ENCODE peak calls at places on chromosomes 3 and 15, in nine cellular contexts. L is stimulated activated CD8-positive, alpha-beta memory T cell treated with anti-CD3 and anti-CD28 coated beads, Interleukin-15, amount 100 ng/mL, for 48 hours; R is EL; J is nucleus accumbens; U is endothelial cell; X is B cell; E is retina; D is H1; W is activated T-cell treated with anti-CD3 and anti-CD28 coated beads, Interleukin-2, amount 50 U/mL, for 48 hours. M is an unnamed sample.

GRCh38 chr3:16248556-16248955 is 16.2 kb downstream of the DPH3 start:
- DNase-seq in U (no peak), R (no peak), E (no peak), W (no peak), L (no peak), X (no peak), D (no peak), J (no peak), M (no peak)

GRCh38 chr3:122510878-122511481 is 3.8 kb downstream of the KPNA1 start:
- DNase-seq in U (no peak), W (no peak), L (no peak), D (no peak), J (no peak), E (no peak), X (no peak), R (no peak), M (no peak)

GRCh38 chr15:39447431-39447830 is 133.4 kb upstream of the THBS1 start:
- DNase-seq in X (no peak), U (no peak), D (no peak), J (no peak), R (no peak), W (no peak), L (no peak), E (peak; percentile 45), M (no peak)

GRCh38 chr3:129651316-129652202 is 45.1 kb upstream of the PLXND1 start:
- DNase-seq in L (no peak), E (no peak), U (no peak), J (peak; percentile 26), W (no peak), R (peak; percentile 95), X (no peak), D (no peak), M (no peak)

GRCh38 chr3:194384569-194385001 is 14.5 kb downstream of the GP5 start:
- DNase-seq in R (no peak), W (no peak), D (peak; percentile 34), L (no peak), E (no peak), U (no peak), X (no peak), J (no peak), M (no peak)

GRCh38 chr3:134640872-134641470 is 9.9 kb downstream of the KY start:
- DNase-seq in D (peak; percentile 57), E (peak; percentile 68), W (no peak), L (no peak), R (peak; percentile 36), U (peak; percentile 49), J (no peak), X (peak; percentile 4), M (no peak)

GRCh38 chr3:7787871-7788828 is 713.5 kb upstream of the LMCD1 start:
- DNase-seq in W (no peak), X (no peak), R (no peak), D (no peak), U (no peak), L (no peak), E (no peak), J (no peak), M (no peak)

GRCh38 chr3:17422636-17423035 is 319.8 kb downstream of the TBC1D5 start:
- DNase-seq in J (no peak), D (no peak), L (no peak), X (no peak), U (no peak), R (no peak), E (no peak), W (no peak), M (no peak)

GRCh38 chr3:189982299-189982945 is 138.3 kb downstream of the P3H2 start:
- DNase-seq in W (no peak), J (no peak), E (no peak), R (no peak), U (no peak), X (no peak), D (no peak), L (no peak), M (no peak)

GRCh38 chr15:31867536-31868442 is 162.5 kb upstream of the CHRNA7 start:
- DNase-seq in L (peak; percentile 29), U (peak; percentile 73), J (peak; percentile 54), W (peak; percentile 51), E (peak; percentile 58), X (peak; percentile 70), D (peak; percentile 79), R (peak; percentile 41), M (peak; percentile 7)

GRCh38 chr3:58059349-58060321 is 51.4 kb downstream of the FLNB start:
- DNase-seq in D (no peak), W (no peak), X (no peak), U (no peak), E (no peak), J (no peak), L (no peak), R (peak; percentile 95), M (no peak)

GRCh38 chr15:100726070-100726420 is 123.7 kb downstream of the ASB7 start:
- DNase-seq in X (no peak), E (no peak), W (no peak), R (no peak), U (no peak), D (peak; percentile 11), L (no peak), J (no peak), M (no peak)

GRCh38 chr3:9399746-9400145 is 2.3 kb downstream of the SETD5 start:
- DNase-seq in E (peak; percentile 72), W (no peak), L (no peak), D (no peak), J (peak; percentile 64), X (no peak), R (peak; percentile 91), U (peak; percentile 60), M (peak; percentile 75)

GRCh38 chr15:70701891-70702568 is 61.3 kb downstream of the UACA start:
- DNase-seq in W (no peak), U (no peak), L (no peak), R (peak; percentile 63), J (no peak), E (peak; percentile 65), D (no peak), X (no peak), M (no peak)

GRCh38 chr3:24480497-24480896 is 14.2 kb downstream of the THRB start:
- DNase-seq in D (no peak), L (no peak), U (no peak), E (no peak), J (no peak), X (no peak), R (no peak), W (no peak), M (no peak)

GRCh38 chr3:48434591-48435222 is 4.8 kb upstream of the PLXNB1 start:
- DNase-seq in R (no peak), U (no peak), D (no peak), E (no peak), W (no peak), X (no peak), J (no peak), L (no peak), M (no peak)

GRCh38 chr3:39191773-39192172 is 622 bp downstream of the XIRP1 start:
- DNase-seq in L (no peak), R (no peak), U (no peak), D (no peak), E (no peak), J (no peak), W (no peak), X (no peak), M (no peak)

GRCh38 chr3:48561045-48561736 is 2.4 kb downstream of the UCN2 start:
- DNase-seq in R (peak; percentile 79), J (peak; percentile 48), W (no peak), E (peak; percentile 68), U (peak; percentile 64), L (no peak), X (no peak), D (peak; percentile 86), M (peak; percentile 40)

GRCh38 chr3:11588755-11589154 is 55.0 kb downstream of the VGLL4 start:
- DNase-seq in J (no peak), L (no peak), D (no peak), W (no peak), E (no peak), R (no peak), X (no peak), U (no peak), M (no peak)

GRCh38 chr3:151290673-151291072 is 12.3 kb upstream of the P2RY14 start:
- DNase-seq in R (peak; percentile 46), E (no peak), L (no peak), J (no peak), D (no peak), X (no peak), W (no peak), U (no peak), M (no peak)

GRCh38 chr3:188322135-188322892 is 168.4 kb downstream of the LPP start:
- DNase-seq in L (no peak), U (no peak), J (no peak), X (no peak), W (no peak), R (no peak), D (no peak), E (no peak), M (no peak)

GRCh38 chr3:164806188-164806587 is 272.1 kb downstream of the SI start:
- DNase-seq in J (no peak), X (no peak), W (no peak), E (no peak), U (no peak), R (no peak), D (no peak), L (no peak), M (no peak)

GRCh38 chr3:122918576-122919290 is 108.8 kb downstream of the SEMA5B start:
- DNase-seq in R (no peak), J (no peak), W (no peak), L (no peak), E (no peak), D (no peak), U (no peak), X (no peak), M (no peak)

GRCh38 chr15:98674336-98674735 is 26.0 kb downstream of the IGF1R start:
- DNase-seq in D (no peak), R (no peak), U (no peak), J (no peak), L (no peak), E (no peak), X (no peak), W (no peak), M (no peak)

M was measured in iPS DF 19.7.